ENCODE peak calls at places on chromosomes 11 and 22, in four cellular contexts. L is H9, J is astrocyte of the hippocampus, R is small intestine. S is an unnamed sample.

GRCh38 chr11:61172353-61172752 is 11.1 kb upstream of the VPS37C start:
- DNase-seq in R (no peak), J (no peak), L (no peak), S (no peak)

GRCh38 chr22:23834830-23835772 is 3.7 kb downstream of the DERL3 start:
- DNase-seq in J (no peak), L (no peak), R (no peak), S (peak; percentile 65)

GRCh38 chr22:50530280-50530856 is 556 bp upstream of the TYMP start:
- DNase-seq in J (peak; percentile 58), L (peak; percentile 41), R (peak; percentile 87), S (no peak)

GRCh38 chr11:100918551-100919500 is 210.8 kb downstream of the PGR start:
- DNase-seq in J (peak; percentile 95), L (no peak), R (no peak), S (no peak)

GRCh38 chr11:128593281-128593680 is 5.9 kb upstream of the ETS1 start:
- DNase-seq in L (peak; percentile 64), R (no peak), J (peak; percentile 70), S (no peak)

GRCh38 chr11:12175694-12176241 is 65.4 kb downstream of the MICAL2 start:
- DNase-seq in J (peak; percentile 81), R (no peak), L (no peak), S (peak; percentile 55)

GRCh38 chr11:72551571-72551970 is 117.2 kb upstream of the CLPB start:
- DNase-seq in J (no peak), R (no peak), L (no peak), S (no peak)

GRCh38 chr11:38498721-38499120 is 1900.7 kb upstream of the RAG2 start:
- DNase-seq in R (peak; percentile 3), J (no peak), L (no peak), S (no peak)

GRCh38 chr11:131999084-131999483 is 628.7 kb downstream of the NTM start:
- DNase-seq in R (no peak), L (no peak), J (peak; percentile 24), S (no peak)

GRCh38 chr11:116093481-116093880 is 589.3 kb upstream of the CADM1 start:
- DNase-seq in L (no peak), J (no peak), R (no peak), S (no peak)

GRCh38 chr11:126352934-126353801 is 2.3 kb upstream of the ST3GAL4 start:
- DNase-seq in R (no peak), L (no peak), J (peak; percentile 47), S (no peak)

GRCh38 chr22:37731804-37732471 is 35.1 kb downstream of the TRIOBP start:
- DNase-seq in J (no peak), R (peak; percentile 86), L (no peak), S (no peak)

GRCh38 chr11:47143322-47143721 is 33.4 kb downstream of the ARFGAP2 start:
- DNase-seq in J (peak; percentile 71), R (no peak), L (no peak), S (no peak)

GRCh38 chr22:17097701-17098100 is 12.9 kb downstream of the IL17RA start:
- DNase-seq in L (no peak), R (no peak), J (no peak), S (no peak)

GRCh38 chr22:48554893-48555552 is 1272.7 kb downstream of the BRD1 start:
- DNase-seq in J (peak; percentile 16), L (peak; percentile 68), R (no peak), S (no peak)

GRCh38 chr11:288328-289144 is at the start of gene PGGHG:
- DNase-seq in J (peak; percentile 73), R (peak; percentile 82), L (peak; percentile 33), S (peak; percentile 2)

GRCh38 chr11:1072116-1072820 is 2.4 kb upstream of the MUC2 start:
- DNase-seq in R (no peak), J (peak; percentile 68), L (no peak), S (peak; percentile 41)

GRCh38 chr11:69868871-69869270 is 49.7 kb upstream of the FGF3 start:
- DNase-seq in R (no peak), J (no peak), L (no peak), S (no peak)

GRCh38 chr11:77183421-77183984 is 55.5 kb downstream of the MYO7A start:
- DNase-seq in J (peak; percentile 35), R (no peak), L (no peak), S (no peak)

S was measured in ascending aorta.